ENCODE peak calls at places on chromosome 18, in seven cellular contexts. B is stimulated activated CD4-positive, alpha-beta T cell treated with anti-CD3 and anti-CD28 coated beads, TNF-alpha, amount 100 ng/mL, for 1 hour; W is activated gamma-delta T cell treated with Interleukin-2 at 50 U/mL for 16 hours; Y is COLO829; H is cardiac fibroblast; N is H4; U is Ammon's horn. C is an unnamed sample.

GRCh38 chr18:49764032-49764431 is 49.3 kb downstream of the ACAA2 start:
- DNase-seq in B (no peak), W (no peak), Y (no peak), H (peak), N (no peak), U (no peak), C (no peak)

GRCh38 chr18:13303761-13304364 is 85.3 kb downstream of the LDLRAD4 start:
- DNase-seq in B (no peak), W (no peak), Y (no peak), H (no peak), N (no peak), U (no peak), C (no peak)

GRCh38 chr18:26488417-26489009 is 59.8 kb downstream of the KCTD1 start:
- DNase-seq in B (no peak), W (no peak), Y (no peak), H (no peak), N (no peak), U (no peak), C (no peak)

GRCh38 chr18:70148539-70148938 is 56.9 kb downstream of the RTTN start:
- DNase-seq in B (no peak), W (no peak), Y (no peak), H (no peak), N (no peak), U (no peak), C (no peak)

GRCh38 chr18:518081-518480 is 17.6 kb upstream of the COLEC12 start:
- DNase-seq in B (no peak), W (no peak), Y (no peak), H (peak), N (no peak), U (no peak), C (no peak)

GRCh38 chr18:75810481-75810880 is 383.0 kb upstream of the SMIM21 start:
- DNase-seq in B (no peak), W (no peak), Y (no peak), H (no peak), N (no peak), U (no peak), C (no peak)

GRCh38 chr18:34834897-34835296 is 124.8 kb downstream of the DTNA start:
- DNase-seq in B (no peak), W (no peak), Y (no peak), H (peak), N (no peak), U (no peak), C (no peak)

GRCh38 chr18:63578357-63578958 is 8.7 kb upstream of the SERPINB13 start:
- DNase-seq in B (no peak), W (no peak), Y (no peak), H (peak), N (peak), U (peak), C (peak)

GRCh38 chr18:13067124-13067523 is 76.0 kb downstream of the CEP192 start:
- DNase-seq in B (no peak), W (no peak), Y (no peak), H (no peak), N (no peak), U (no peak), C (no peak)

GRCh38 chr18:9092665-9093064 is 9.8 kb upstream of the NDUFV2 start:
- DNase-seq in B (no peak), W (no peak), Y (peak), H (peak), N (no peak), U (no peak), C (no peak)

GRCh38 chr18:13222371-13223281 is 4.1 kb downstream of the LDLRAD4 start:
- DNase-seq in B (no peak), W (no peak), Y (no peak), H (no peak), N (peak), U (peak), C (no peak)

GRCh38 chr18:10015941-10016819 is 102.4 kb downstream of the VAPA start:
- DNase-seq in B (no peak), W (no peak), Y (peak), H (peak), N (peak), U (peak), C (peak)

GRCh38 chr18:3610188-3610708 is 160.3 kb downstream of the TGIF1 start:
- DNase-seq in B (no peak), W (no peak), Y (no peak), H (no peak), N (no peak), U (no peak), C (no peak)

GRCh38 chr18:44977856-44978255 is 297.2 kb downstream of the SETBP1 start:
- DNase-seq in B (no peak), W (no peak), Y (no peak), H (no peak), N (no peak), U (no peak), C (no peak)

C was measured in smooth muscle cell of the brain vasculature.